ENCODE peak calls at places on chromosomes 12 and 14, in four cellular contexts. J, T, Y and Q are unnamed samples.

GRCh38 chr14:25150934-25151790 is 101.2 kb upstream of the STXBP6 start:
- DNase-seq in J (no peak), T (peak), Y (no peak), Q (peak)

GRCh38 chr14:90567991-90568390 is 171.2 kb downstream of the CALM1 start:
- DNase-seq in T (no peak), J (no peak), Y (no peak), Q (no peak)

GRCh38 chr12:127680516-127680915 is 586.5 kb upstream of the TMEM132C start:
- DNase-seq in J (no peak), Y (no peak), T (no peak), Q (no peak)

GRCh38 chr14:29653303-29653702 is 274.3 kb downstream of the PRKD1 start:
- DNase-seq in J (no peak), Y (no peak), T (no peak), Q (no peak)

GRCh38 chr14:21723431-21724045 is 49.9 kb upstream of the OR4E1 start:
- DNase-seq in Y (no peak), T (no peak), J (no peak), Q (peak)

GRCh38 chr14:59394268-59394667 is 70.9 kb downstream of the GPR135 start:
- DNase-seq in T (no peak), J (no peak), Y (no peak), Q (no peak)

GRCh38 chr12:3117144-3117581 is 40.0 kb downstream of the TSPAN9 start:
- DNase-seq in J (no peak), Y (no peak), T (peak), Q (no peak)

GRCh38 chr12:563899-564298 is 99.3 kb downstream of the NINJ2 start:
- DNase-seq in T (no peak), Y (no peak), J (no peak), Q (no peak)

GRCh38 chr14:32560213-32560857 is 231.2 kb downstream of the AKAP6 start:
- DNase-seq in Y (peak), J (peak), T (peak), Q (peak)

GRCh38 chr14:65709576-65709975 is 297.0 kb downstream of the FUT8 start:
- DNase-seq in T (no peak), J (no peak), Y (no peak), Q (no peak)

GRCh38 chr12:58148405-58148804 is 207.0 kb downstream of the ATP23 start:
- DNase-seq in Y (no peak), T (peak), J (no peak), Q (no peak)

GRCh38 chr12:104957388-104958008 is 592 bp downstream of the SLC41A2 start:
- DNase-seq in T (no peak), Y (peak), J (no peak), Q (peak)

GRCh38 chr12:25256826-25257225 is 6.1 kb upstream of the KRAS start:
- DNase-seq in Y (no peak), T (no peak), J (no peak), Q (no peak)

GRCh38 chr12:108565976-108566375 is 3.6 kb downstream of the ISCU start:
- DNase-seq in T (peak), Y (peak), J (peak), Q (peak)

GRCh38 chr12:115118177-115118724 is 434.3 kb upstream of the TBX3 start:
- DNase-seq in J (no peak), T (peak), Y (no peak), Q (no peak)

GRCh38 chr12:54286042-54286931 is 5.8 kb downstream of the HNRNPA1 start:
- DNase-seq in J (peak), T (no peak), Y (no peak), Q (peak)

GRCh38 chr14:61428261-61428660 is 106.9 kb downstream of the PRKCH start:
- DNase-seq in T (no peak), Y (no peak), J (no peak), Q (no peak)

GRCh38 chr12:46930101-46930500 is 104.3 kb upstream of the SLC38A4 start:
- DNase-seq in J (no peak), Y (no peak), T (no peak), Q (no peak)

GRCh38 chr14:102831163-102831804 is 54.0 kb downstream of the TRAF3 start:
- DNase-seq in Y (no peak), J (no peak), T (no peak), Q (no peak)
- TF ChIP-seq POLR2A in Y (no peak), J (no peak), T (no peak), Q (no peak)

GRCh38 chr14:74907744-74908143 is 15.3 kb downstream of the RPS6KL1 start:
- DNase-seq in J (no peak), T (no peak), Y (no peak), Q (no peak)

GRCh38 chr14:74906923-74907620 is 16.0 kb downstream of the RPS6KL1 start:
- DNase-seq in Y (peak), T (no peak), J (no peak), Q (no peak)

GRCh38 chr14:74902941-74903705 is 19.9 kb downstream of the RPS6KL1 start:
- DNase-seq in Y (no peak), J (no peak), T (no peak), Q (no peak)

GRCh38 chr14:74904623-74905503 is 18.2 kb downstream of the RPS6KL1 start:
- DNase-seq in Y (no peak), J (no peak), T (no peak), Q (peak)

GRCh38 chr14:74905595-74906142 is 17.4 kb downstream of the RPS6KL1 start:
- DNase-seq in Y (peak), T (peak), J (peak), Q (peak)
- TF ChIP-seq POLR2A in Y (no peak), T (no peak), J (no peak), Q (peak)

GRCh38 chr14:22848391-22849164 is 12.2 kb downstream of the MMP14 start:
- DNase-seq in J (no peak), Y (peak), T (peak), Q (no peak)

GRCh38 chr14:22846811-22847307 is 10.5 kb downstream of the MMP14 start:
- DNase-seq in T (no peak), J (no peak), Y (no peak), Q (no peak)

GRCh38 chr14:22850944-22851790 is 14.8 kb downstream of the MMP14 start:
- DNase-seq in T (peak), Y (peak), J (peak), Q (no peak)

GRCh38 chr14:22847661-22848341 is 11.4 kb downstream of the MMP14 start:
- DNase-seq in J (no peak), T (peak), Y (no peak), Q (no peak)

DNA sequence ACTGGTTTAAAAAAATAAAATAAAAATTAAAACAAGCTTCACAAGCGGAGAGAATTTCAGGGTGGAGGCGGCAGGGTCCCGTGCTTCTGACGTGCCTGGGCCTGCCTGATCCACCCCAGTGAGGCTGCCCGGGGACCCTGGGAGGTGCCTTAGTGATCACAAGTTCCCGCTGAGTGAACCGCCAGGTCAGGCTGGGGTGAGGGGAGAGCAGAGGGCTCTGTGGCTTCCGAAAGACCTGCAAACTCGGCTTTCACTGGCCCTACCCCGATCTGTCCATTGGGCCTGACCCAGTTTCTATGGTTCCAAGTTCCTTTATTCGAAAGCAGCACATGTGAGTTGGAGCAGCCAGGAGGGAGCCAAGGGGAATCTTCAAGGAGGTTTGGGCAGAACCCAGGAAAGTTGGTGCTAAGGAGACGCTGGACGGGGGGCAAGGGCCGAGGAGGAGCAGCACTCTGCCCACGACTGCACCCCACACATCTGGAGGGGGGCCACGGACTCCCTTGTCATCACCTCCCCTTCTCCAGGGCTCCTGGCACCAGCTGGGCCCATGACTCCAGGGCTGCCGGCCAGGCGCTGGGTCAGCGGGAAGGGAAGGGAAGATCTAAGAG is 12.9 kb downstream of the MMP14 start:
- DNase-seq in J (peak), Y (peak), T (no peak), Q (no peak)
- TF ChIP-seq POLR2A in J (no peak), Y (no peak), T (no peak), Q (no peak)

GRCh38 chr14:105093426-105094192 is 28.4 kb upstream of the GPR132 start:
- DNase-seq in Y (peak), T (peak), J (peak), Q (no peak)
- TF ChIP-seq POLR2A in Y (peak), T (no peak), J (peak), Q (no peak)

GRCh38 chr14:102540310-102541028 is 30.9 kb upstream of the ANKRD9 start:
- DNase-seq in T (peak), J (no peak), Y (no peak), Q (no peak)
- TF ChIP-seq POLR2A in T (no peak), J (no peak), Y (no peak), Q (no peak)